ENCODE peak calls at places on chromosomes 3 and 15, in nine cellular contexts. I is activated CD8-positive, alpha-beta memory T cell treated with anti-CD3 and anti-CD28 coated beads for 24 hours; Z is stimulated activated naive B cell treated with anti-CD40 and anti-IgM and Interleukin-4, amounts not matched to agents 10 μg/mL and 1 μg/mL and 100 μg/mL, for 72 hours; F is right cardiac atrium; J is SHP77; P is memory B cell; U is endothelial cell; M is foreskin fibroblast; C is NCI-H1417 treated with DMSO at 0.1 percent for 48 hours. H is an unnamed sample.

GRCh38 chr3:115581347-115582135 is 41.8 kb upstream of the GAP43 start:
- DNase-seq in P (no peak), C (no peak), J (no peak), F (no peak), M (peak), U (no peak), Z (no peak), I (no peak), H (no peak)

GRCh38 chr3:28081533-28081947 is 159.9 kb upstream of the CMC1 start:
- DNase-seq in U (no peak), C (no peak), M (no peak), F (no peak), P (no peak), I (no peak), Z (no peak), J (no peak), H (peak)

GRCh38 chr15:74422723-74423442 is 10.9 kb downstream of the SEMA7A start:
- DNase-seq in P (no peak), M (peak), U (no peak), J (no peak), F (no peak), C (no peak), Z (no peak), I (no peak), H (no peak)

GRCh38 chr15:101168463-101168824 is 83.4 kb downstream of the CHSY1 start:
- DNase-seq in F (peak), U (no peak), I (no peak), J (no peak), M (no peak), P (no peak), C (no peak), Z (no peak), H (no peak)

GRCh38 chr15:88641959-88642452 is 3.2 kb downstream of the ISG20 start:
- DNase-seq in C (no peak), M (no peak), P (no peak), Z (no peak), U (no peak), I (no peak), J (no peak), F (no peak), H (no peak)

GRCh38 chr15:62150445-62150844 is 14.6 kb downstream of the C2CD4B start:
- DNase-seq in U (no peak), C (no peak), J (no peak), M (no peak), F (no peak), Z (no peak), P (no peak), I (no peak), H (no peak)

GRCh38 chr3:196774845-196775422 is 35.3 kb downstream of the PAK2 start:
- DNase-seq in J (no peak), C (no peak), I (no peak), F (no peak), P (no peak), U (no peak), Z (no peak), M (no peak), H (no peak)

GRCh38 chr3:87082806-87083440 is 92.0 kb upstream of the VGLL3 start:
- DNase-seq in F (no peak), Z (no peak), M (peak), P (no peak), C (peak), U (peak), I (no peak), J (peak), H (no peak)

GRCh38 chr3:47799733-47800132 is 3.2 kb upstream of the DHX30 start:
- DNase-seq in P (no peak), U (peak), Z (no peak), J (no peak), C (no peak), M (no peak), I (no peak), F (no peak), H (no peak)

GRCh38 chr3:6732807-6733206 is 128.1 kb upstream of the GRM7 start:
- DNase-seq in P (no peak), Z (no peak), U (no peak), C (no peak), J (no peak), I (no peak), M (no peak), F (no peak), H (no peak)

GRCh38 chr3:15159501-15160136 is 46.4 kb upstream of the CAPN7 start:
- DNase-seq in F (no peak), U (no peak), M (no peak), C (no peak), I (no peak), Z (no peak), P (no peak), J (no peak), H (peak)

GRCh38 chr15:65782096-65782495 is 10.0 kb downstream of the DENND4A start:
- DNase-seq in P (no peak), U (no peak), I (no peak), M (no peak), F (no peak), C (no peak), J (no peak), Z (no peak), H (no peak)

GRCh38 chr3:162224736-162225135 is 728.1 kb downstream of the OTOL1 start:
- DNase-seq in M (no peak), J (no peak), I (no peak), Z (no peak), F (no peak), P (no peak), C (no peak), U (no peak), H (no peak)

GRCh38 chr3:191235331-191236314 is 36.6 kb downstream of the OSTN start:
- DNase-seq in Z (peak), I (no peak), U (no peak), J (no peak), M (peak), P (no peak), F (no peak), C (no peak), H (peak)

GRCh38 chr3:154976072-154976983 is 103.8 kb upstream of the MME start:
- DNase-seq in C (no peak), I (no peak), F (no peak), M (no peak), Z (no peak), J (no peak), P (no peak), U (no peak), H (no peak)

GRCh38 chr3:99505646-99506269 is 132.6 kb upstream of the COL8A1 start:
- DNase-seq in P (no peak), Z (peak), C (no peak), F (peak), J (no peak), I (no peak), U (no peak), M (peak), H (peak)

GRCh38 chr3:186506846-186507245 is 37.3 kb downstream of the CRYGS start:
- DNase-seq in F (no peak), M (no peak), I (no peak), Z (no peak), U (no peak), C (no peak), J (no peak), P (no peak), H (no peak)

GRCh38 chr15:56890038-56890437 is 28.4 kb upstream of the TCF12 start:
- DNase-seq in U (no peak), Z (no peak), I (no peak), F (no peak), J (no peak), C (no peak), P (no peak), M (no peak), H (no peak)

GRCh38 chr15:80464952-80465645 is 60.9 kb downstream of the ARNT2 start:
- DNase-seq in P (no peak), I (no peak), Z (no peak), J (peak), F (no peak), U (no peak), M (no peak), C (no peak), H (no peak)

H was measured in GM12878.